ENCODE peak calls at places on chromosomes 13 and 19, in six cellular contexts. Z is pancreas, C is neural crest cell, K is H9, B is IMR-90, A is BJ. L is an unnamed sample.
A peak's percentile ranks its signal among the peaks of the same experiment; 100 is the strongest.

GRCh38 chr19:52941941-52942370 is 18.7 kb upstream of the ZNF888 start:
- DNase-seq in Z (no peak), C (no peak), K (peak; percentile 46), B (peak; percentile 20), A (no peak), L (peak; percentile 37)

GRCh38 chr19:56398809-56399208 is 5.3 kb upstream of the ZNF583 start:
- DNase-seq in Z (no peak), C (no peak), K (no peak), B (no peak), A (no peak), L (no peak)

GRCh38 chr13:111361873-111362648 is 41.6 kb downstream of the TEX29 start:
- DNase-seq in Z (no peak), C (no peak), K (no peak), B (no peak), A (no peak), L (no peak)

GRCh38 chr13:28654276-28654675 is 4.7 kb upstream of the POMP start:
- DNase-seq in Z (no peak), C (no peak), K (no peak), B (peak; percentile 45), A (peak; percentile 29), L (no peak)

GRCh38 chr19:1468274-1469199 is 10.5 kb downstream of the C19orf25 start:
- DNase-seq in Z (no peak), C (no peak), K (no peak), B (peak; percentile 37), A (no peak), L (peak; percentile 53)

GRCh38 chr13:110925023-110925608 is 10.2 kb upstream of the ANKRD10 start:
- DNase-seq in Z (no peak), C (peak; percentile 15), K (peak; percentile 60), B (no peak), A (no peak), L (peak; percentile 24)

GRCh38 chr19:22617614-22618325 is 16.4 kb upstream of the ZNF492 start:
- DNase-seq in Z (no peak), C (no peak), K (no peak), B (no peak), A (no peak), L (no peak)

GRCh38 chr19:18431351-18432197 is 6.4 kb downstream of the ISYNA1 start:
- DNase-seq in Z (no peak), C (no peak), K (no peak), B (no peak), A (no peak), L (no peak)

GRCh38 chr19:40216013-40216776 is 2.0 kb downstream of the TTC9B start:
- DNase-seq in Z (no peak), C (no peak), K (no peak), B (no peak), A (no peak), L (no peak)

GRCh38 chr13:74867460-74867859 is 614.5 kb downstream of the TBC1D4 start:
- DNase-seq in Z (no peak), C (no peak), K (no peak), B (no peak), A (no peak), L (no peak)

GRCh38 chr19:1690570-1691307 is 38.3 kb upstream of the TCF3 start:
- DNase-seq in Z (no peak), C (peak; percentile 60), K (peak; percentile 87), B (no peak), A (no peak), L (peak; percentile 85)

GRCh38 chr13:85265296-85265695 is 533.9 kb downstream of the SLITRK6 start:
- DNase-seq in Z (no peak), C (no peak), K (no peak), B (no peak), A (no peak), L (no peak)

GRCh38 chr13:78679329-78679728 is 20.4 kb upstream of the OBI1 start:
- DNase-seq in Z (no peak), C (no peak), K (no peak), B (no peak), A (no peak), L (no peak)

GRCh38 chr19:36009220-36009619 is 607 bp upstream of the SYNE4 start:
- DNase-seq in Z (peak; percentile 58), C (peak; percentile 49), K (peak; percentile 72), B (peak; percentile 48), A (no peak), L (peak; percentile 79)

GRCh38 chr13:34751044-34751443 is 191.0 kb upstream of the NBEA start:
- DNase-seq in Z (no peak), C (no peak), K (no peak), B (no peak), A (no peak), L (no peak)

GRCh38 chr19:48363810-48364563 is at the start of the genes SYNGR4 and TMEM143:
- DNase-seq in Z (peak; percentile 99), C (peak; percentile 95), K (peak; percentile 99), B (peak; percentile 99), A (peak; percentile 100), L (peak; percentile 97)

GRCh38 chr19:53294786-53295441 is 27.4 kb upstream of the VN1R4 start:
- DNase-seq in Z (no peak), C (no peak), K (peak; percentile 78), B (no peak), A (no peak), L (no peak)

GRCh38 chr13:30745917-30746686 is 10.8 kb downstream of the ALOX5AP start:
- DNase-seq in Z (peak; percentile 13), C (no peak), K (no peak), B (no peak), A (no peak), L (peak; percentile 33)

GRCh38 chr19:56765107-56765506 is 75.4 kb downstream of the PEG3 start:
- DNase-seq in Z (peak; percentile 40), C (no peak), K (no peak), B (no peak), A (no peak), L (no peak)

GRCh38 chr13:109361562-109361961 is 424.8 kb downstream of the IRS2 start:
- DNase-seq in Z (no peak), C (no peak), K (no peak), B (no peak), A (no peak), L (no peak)

GRCh38 chr19:7292352-7292949 is 1.8 kb downstream of the INSR start:
- DNase-seq in Z (no peak), C (no peak), K (peak; percentile 48), B (no peak), A (no peak), L (no peak)

GRCh38 chr13:60583911-60584753 is 187.1 kb downstream of the TDRD3 start:
- DNase-seq in Z (no peak), C (no peak), K (peak; percentile 93), B (peak; percentile 73), A (no peak), L (no peak)

GRCh38 chr13:109874921-109875454 is 88.6 kb upstream of the IRS2 start:
- DNase-seq in Z (no peak), C (no peak), K (no peak), B (peak; percentile 48), A (peak; percentile 22), L (no peak)

GRCh38 chr13:22828081-22828480 is 352.7 kb upstream of the SGCG start:
- DNase-seq in Z (no peak), C (no peak), K (no peak), B (peak; percentile 2), A (no peak), L (no peak)

GRCh38 chr13:63377986-63378385 is 1962.3 kb upstream of the PCDH20 start:
- DNase-seq in Z (no peak), C (no peak), K (no peak), B (no peak), A (no peak), L (no peak)

GRCh38 chr19:46551175-46551574 is 50.0 kb upstream of the CALM3 start:
- DNase-seq in Z (no peak), C (no peak), K (no peak), B (no peak), A (no peak), L (no peak)

GRCh38 chr13:40672310-40673060 is 6.0 kb upstream of the FOXO1 start:
- DNase-seq in Z (no peak), C (no peak), K (no peak), B (peak; percentile 70), A (peak; percentile 39), L (no peak)

GRCh38 chr13:38607136-38607535 is 79.7 kb upstream of the FREM2 start:
- DNase-seq in Z (no peak), C (no peak), K (no peak), B (no peak), A (no peak), L (no peak)
- TF ChIP-seq CTCF in Z (no peak), C (no peak), K (no peak), B (no peak), A (no peak), L (no peak)

GRCh38 chr13:112575680-112576079 is 12.3 kb downstream of the TUBGCP3 start:
- DNase-seq in Z (no peak), C (no peak), K (peak; percentile 48), B (no peak), A (no peak), L (no peak)
- TF ChIP-seq CTCF in Z (no peak), C (no peak), K (peak; percentile 45), B (no peak), A (peak; percentile 27), L (no peak)

GRCh38 chr13:99949657-99950413 is 21.7 kb downstream of the ZIC5 start:
- DNase-seq in Z (no peak), C (no peak), K (no peak), B (no peak), A (no peak), L (peak; percentile 44)
- TF ChIP-seq CTCF in Z (no peak), C (no peak), K (no peak), B (no peak), A (no peak), L (no peak)

GRCh38 chr19:15810335-15810734 is 5.1 kb downstream of the OR10H1 start:
- DNase-seq in Z (no peak), C (no peak), K (no peak), B (no peak), A (no peak), L (no peak)
- TF ChIP-seq CTCF in Z (no peak), C (no peak), K (no peak), B (no peak), A (no peak), L (no peak)

DNA sequence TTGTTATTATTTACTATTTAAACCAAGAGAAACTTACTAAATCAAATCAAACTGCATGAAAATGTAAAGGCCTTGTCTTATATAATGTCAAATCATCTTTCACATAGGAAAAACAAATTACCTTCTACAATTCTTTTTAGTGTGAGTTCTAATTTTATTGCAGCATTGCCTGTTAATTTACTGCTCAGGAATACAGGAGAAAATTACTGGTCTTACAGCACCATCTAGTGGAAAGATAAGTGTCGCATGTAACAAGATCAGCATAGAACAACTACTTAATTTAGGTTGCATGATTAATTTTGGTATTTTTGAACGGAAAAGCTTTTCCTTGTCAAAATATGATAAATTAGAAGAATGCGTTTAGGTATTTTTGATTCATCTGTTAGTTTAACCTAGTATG is 502.7 kb downstream of the UQCRFS1 start:
- DNase-seq in Z (no peak), C (no peak), K (no peak), B (peak; percentile 67), A (no peak), L (peak; percentile 21)
- TF ChIP-seq CTCF in Z (peak; percentile 35), C (peak; percentile 89), K (peak; percentile 86), B (peak; percentile 70), A (peak; percentile 61), L (peak; percentile 77)